ENCODE peak calls at places on chromosomes 16 and 17, in five cellular contexts. V is activated CD8-positive, alpha-beta memory T cell treated with anti-CD3 and anti-CD28 coated beads for 1 hour; H is T-helper 1 cell; W is GM19239; Q is NCI-H2171. R is an unnamed sample.

GRCh38 chr16:57875347-57875746 is 73.1 kb upstream of the KIFC3 start:
- DNase-seq in V (no peak), H (no peak), W (no peak), Q (no peak), R (no peak)

GRCh38 chr17:9647014-9647413 is 1.7 kb downstream of the USP43 start:
- DNase-seq in V (no peak), H (no peak), W (no peak), Q (no peak), R (no peak)

GRCh38 chr17:14318906-14319205 is 18.0 kb downstream of the HS3ST3B1 start:
- DNase-seq in V (no peak), H (no peak), W (no peak), Q (no peak), R (no peak)

GRCh38 chr16:46748775-46749705 is 896 bp upstream of the MYLK3 start:
- DNase-seq in V (no peak), H (no peak), W (no peak), Q (peak; percentile 29), R (no peak)

GRCh38 chr17:61833536-61834203 is 29.7 kb downstream of the BRIP1 start:
- DNase-seq in V (no peak), H (no peak), W (no peak), Q (no peak), R (no peak)

GRCh38 chr17:15263206-15263579 is 1.9 kb downstream of the PMP22 start:
- DNase-seq in V (no peak), H (no peak), W (no peak), Q (no peak), R (no peak)

GRCh38 chr17:50501054-50501453 is 7.2 kb upstream of the MYCBPAP start:
- DNase-seq in V (no peak), H (no peak), W (no peak), Q (no peak), R (no peak)

GRCh38 chr17:493666-494065 is 141.1 kb upstream of the RPH3AL start:
- DNase-seq in V (no peak), H (no peak), W (no peak), Q (no peak), R (no peak)

GRCh38 chr17:16446338-16446983 is 31.1 kb downstream of the TRPV2 start:
- DNase-seq in V (no peak), H (no peak), W (no peak), Q (no peak), R (no peak)

GRCh38 chr17:28724500-28725165 is 1.4 kb downstream of the TLCD1 start:
- DNase-seq in V (no peak), H (no peak), W (no peak), Q (no peak), R (no peak)

GRCh38 chr17:74860229-74860998 is 729 bp upstream of the GRIN2C start:
- DNase-seq in V (no peak), H (no peak), W (no peak), Q (peak; percentile 47), R (no peak)

GRCh38 chr17:62648247-62648953 is 20.9 kb downstream of the MRC2 start:
- DNase-seq in V (no peak), H (no peak), W (no peak), Q (no peak), R (no peak)

GRCh38 chr16:68417711-68418301 is 30.5 kb downstream of the SMPD3 start:
- DNase-seq in V (peak; percentile 11), H (peak; percentile 60), W (peak; percentile 83), Q (peak; percentile 92), R (peak; percentile 63)

GRCh38 chr16:21646721-21647561 is 5.5 kb downstream of the IGSF6 start:
- DNase-seq in V (peak; percentile 41), H (peak; percentile 42), W (peak; percentile 57), Q (no peak), R (peak; percentile 38)

GRCh38 chr16:4811242-4811641 is 8.8 kb upstream of the ROGDI start:
- DNase-seq in V (no peak), H (no peak), W (no peak), Q (no peak), R (no peak)

GRCh38 chr17:19897108-19897854 is 29.5 kb upstream of the ULK2 start:
- DNase-seq in V (no peak), H (no peak), W (no peak), Q (no peak), R (no peak)

R was measured in GM12892.